ENCODE peak calls at places on chromosome 14, in seven cellular contexts. One of them, this sample, is unnamed.

GRCh38 chr14:34059037-34059924 is 108.4 kb upstream of the EGLN3 start:
- DNase-seq in ACHN: no peak
- DNase-seq in stimulated activated CD4-positive, alpha-beta T cell treated with anti-CD3 and anti-CD28 coated beads, Interleukin-2, amount 100 ng/mL, for 24 hours: no peak
- DNase-seq in heart right ventricle: no peak
- DNase-seq in M059J: peak
- DNase-seq in nephron progenitor cell: no peak
- DNase-seq in activated B cell treated with CpG ODN at 0.5 μM for 24 hours: no peak
- DNase-seq in this sample: no peak

GRCh38 chr14:59190372-59190771 is 1.9 kb downstream of the DAAM1 start:
- DNase-seq in heart right ventricle: no peak
- DNase-seq in stimulated activated CD4-positive, alpha-beta T cell treated with anti-CD3 and anti-CD28 coated beads, Interleukin-2, amount 100 ng/mL, for 24 hours: no peak
- DNase-seq in M059J: peak
- DNase-seq in activated B cell treated with CpG ODN at 0.5 μM for 24 hours: no peak
- DNase-seq in nephron progenitor cell: peak
- DNase-seq in ACHN: peak
- DNase-seq in this sample: peak

GRCh38 chr14:54259821-54260220 is 137.0 kb upstream of the CDKN3 start:
- DNase-seq in heart right ventricle: no peak
- DNase-seq in M059J: peak
- DNase-seq in ACHN: no peak
- DNase-seq in activated B cell treated with CpG ODN at 0.5 μM for 24 hours: no peak
- DNase-seq in nephron progenitor cell: no peak
- DNase-seq in stimulated activated CD4-positive, alpha-beta T cell treated with anti-CD3 and anti-CD28 coated beads, Interleukin-2, amount 100 ng/mL, for 24 hours: no peak
- DNase-seq in this sample: peak

GRCh38 chr14:50985124-50985815 is 41.0 kb upstream of the PYGL start:
- DNase-seq in ACHN: no peak
- DNase-seq in stimulated activated CD4-positive, alpha-beta T cell treated with anti-CD3 and anti-CD28 coated beads, Interleukin-2, amount 100 ng/mL, for 24 hours: no peak
- DNase-seq in nephron progenitor cell: no peak
- DNase-seq in activated B cell treated with CpG ODN at 0.5 μM for 24 hours: no peak
- DNase-seq in M059J: peak
- DNase-seq in heart right ventricle: no peak
- DNase-seq in this sample: no peak

GRCh38 chr14:87952307-87953094 is 40.5 kb downstream of the GALC start:
- DNase-seq in ACHN: no peak
- DNase-seq in stimulated activated CD4-positive, alpha-beta T cell treated with anti-CD3 and anti-CD28 coated beads, Interleukin-2, amount 100 ng/mL, for 24 hours: no peak
- DNase-seq in heart right ventricle: no peak
- DNase-seq in nephron progenitor cell: no peak
- DNase-seq in activated B cell treated with CpG ODN at 0.5 μM for 24 hours: no peak
- DNase-seq in M059J: no peak
- DNase-seq in this sample: no peak

GRCh38 chr14:34693228-34693939 is 21.0 kb downstream of the CFL2 start:
- DNase-seq in ACHN: peak
- DNase-seq in stimulated activated CD4-positive, alpha-beta T cell treated with anti-CD3 and anti-CD28 coated beads, Interleukin-2, amount 100 ng/mL, for 24 hours: peak
- DNase-seq in heart right ventricle: no peak
- DNase-seq in M059J: peak
- DNase-seq in activated B cell treated with CpG ODN at 0.5 μM for 24 hours: no peak
- DNase-seq in nephron progenitor cell: peak
- DNase-seq in this sample: no peak

GRCh38 chr14:61147898-61148549 is 133.1 kb downstream of the TMEM30B start:
- DNase-seq in M059J: peak
- DNase-seq in activated B cell treated with CpG ODN at 0.5 μM for 24 hours: no peak
- DNase-seq in nephron progenitor cell: no peak
- DNase-seq in stimulated activated CD4-positive, alpha-beta T cell treated with anti-CD3 and anti-CD28 coated beads, Interleukin-2, amount 100 ng/mL, for 24 hours: no peak
- DNase-seq in ACHN: peak
- DNase-seq in heart right ventricle: peak
- DNase-seq in this sample: peak

GRCh38 chr14:69693823-69694729 is 72.9 kb upstream of the SRSF5 start:
- DNase-seq in M059J: no peak
- DNase-seq in activated B cell treated with CpG ODN at 0.5 μM for 24 hours: no peak
- DNase-seq in nephron progenitor cell: no peak
- DNase-seq in stimulated activated CD4-positive, alpha-beta T cell treated with anti-CD3 and anti-CD28 coated beads, Interleukin-2, amount 100 ng/mL, for 24 hours: no peak
- DNase-seq in ACHN: no peak
- DNase-seq in heart right ventricle: no peak
- DNase-seq in this sample: peak

GRCh38 chr14:106605548-106606448 is 1079.4 kb downstream of the TMEM121 start:
- DNase-seq in heart right ventricle: peak
- DNase-seq in stimulated activated CD4-positive, alpha-beta T cell treated with anti-CD3 and anti-CD28 coated beads, Interleukin-2, amount 100 ng/mL, for 24 hours: peak
- DNase-seq in ACHN: no peak
- DNase-seq in nephron progenitor cell: no peak
- DNase-seq in activated B cell treated with CpG ODN at 0.5 μM for 24 hours: peak
- DNase-seq in M059J: peak
- DNase-seq in this sample: no peak

GRCh38 chr14:73503648-73504047 is 12.9 kb downstream of the RIOX1 start:
- DNase-seq in M059J: peak
- DNase-seq in nephron progenitor cell: no peak
- DNase-seq in stimulated activated CD4-positive, alpha-beta T cell treated with anti-CD3 and anti-CD28 coated beads, Interleukin-2, amount 100 ng/mL, for 24 hours: no peak
- DNase-seq in ACHN: no peak
- DNase-seq in heart right ventricle: no peak
- DNase-seq in activated B cell treated with CpG ODN at 0.5 μM for 24 hours: no peak
- DNase-seq in this sample: no peak

GRCh38 chr14:55240526-55241178 is 30.6 kb upstream of the FBXO34 start:
- DNase-seq in activated B cell treated with CpG ODN at 0.5 μM for 24 hours: no peak
- DNase-seq in heart right ventricle: peak
- DNase-seq in ACHN: no peak
- DNase-seq in nephron progenitor cell: peak
- DNase-seq in M059J: no peak
- DNase-seq in stimulated activated CD4-positive, alpha-beta T cell treated with anti-CD3 and anti-CD28 coated beads, Interleukin-2, amount 100 ng/mL, for 24 hours: no peak
- DNase-seq in this sample: peak

GRCh38 chr14:86961106-86961716 is 1031.8 kb downstream of the GALC start:
- DNase-seq in stimulated activated CD4-positive, alpha-beta T cell treated with anti-CD3 and anti-CD28 coated beads, Interleukin-2, amount 100 ng/mL, for 24 hours: no peak
- DNase-seq in heart right ventricle: no peak
- DNase-seq in activated B cell treated with CpG ODN at 0.5 μM for 24 hours: no peak
- DNase-seq in ACHN: no peak
- DNase-seq in nephron progenitor cell: no peak
- DNase-seq in M059J: no peak
- DNase-seq in this sample: no peak

GRCh38 chr14:75543786-75544185 is 21.5 kb downstream of the BATF start:
- DNase-seq in heart right ventricle: no peak
- DNase-seq in M059J: no peak
- DNase-seq in stimulated activated CD4-positive, alpha-beta T cell treated with anti-CD3 and anti-CD28 coated beads, Interleukin-2, amount 100 ng/mL, for 24 hours: no peak
- DNase-seq in nephron progenitor cell: no peak
- DNase-seq in activated B cell treated with CpG ODN at 0.5 μM for 24 hours: no peak
- DNase-seq in ACHN: no peak
- DNase-seq in this sample: no peak

GRCh38 chr14:89378119-89378518 is 38.9 kb downstream of the FOXN3 start:
- DNase-seq in ACHN: no peak
- DNase-seq in nephron progenitor cell: no peak
- DNase-seq in M059J: peak
- DNase-seq in stimulated activated CD4-positive, alpha-beta T cell treated with anti-CD3 and anti-CD28 coated beads, Interleukin-2, amount 100 ng/mL, for 24 hours: peak
- DNase-seq in activated B cell treated with CpG ODN at 0.5 μM for 24 hours: no peak
- DNase-seq in heart right ventricle: no peak
- DNase-seq in this sample: peak

GRCh38 chr14:21686468-21686867 is 12.8 kb upstream of the OR4E1 start:
- DNase-seq in stimulated activated CD4-positive, alpha-beta T cell treated with anti-CD3 and anti-CD28 coated beads, Interleukin-2, amount 100 ng/mL, for 24 hours: no peak
- DNase-seq in heart right ventricle: no peak
- DNase-seq in nephron progenitor cell: no peak
- DNase-seq in M059J: no peak
- DNase-seq in ACHN: no peak
- DNase-seq in activated B cell treated with CpG ODN at 0.5 μM for 24 hours: no peak
- DNase-seq in this sample: no peak

GRCh38 chr14:102445066-102445465 is 64.5 kb downstream of the ANKRD9 start:
- DNase-seq in M059J: no peak
- DNase-seq in heart right ventricle: no peak
- DNase-seq in ACHN: no peak
- DNase-seq in stimulated activated CD4-positive, alpha-beta T cell treated with anti-CD3 and anti-CD28 coated beads, Interleukin-2, amount 100 ng/mL, for 24 hours: no peak
- DNase-seq in nephron progenitor cell: no peak
- DNase-seq in activated B cell treated with CpG ODN at 0.5 μM for 24 hours: no peak
- DNase-seq in this sample: no peak

GRCh38 chr14:66104486-66104885 is 381.7 kb upstream of the CCDC196 start:
- DNase-seq in heart right ventricle: no peak
- DNase-seq in ACHN: no peak
- DNase-seq in nephron progenitor cell: peak
- DNase-seq in stimulated activated CD4-positive, alpha-beta T cell treated with anti-CD3 and anti-CD28 coated beads, Interleukin-2, amount 100 ng/mL, for 24 hours: no peak
- DNase-seq in M059J: no peak
- DNase-seq in activated B cell treated with CpG ODN at 0.5 μM for 24 hours: no peak
- DNase-seq in this sample: no peak

GRCh38 chr14:80427101-80427500 is 215.8 kb upstream of the DIO2 start:
- DNase-seq in nephron progenitor cell: no peak
- DNase-seq in ACHN: no peak
- DNase-seq in heart right ventricle: no peak
- DNase-seq in activated B cell treated with CpG ODN at 0.5 μM for 24 hours: no peak
- DNase-seq in M059J: peak
- DNase-seq in stimulated activated CD4-positive, alpha-beta T cell treated with anti-CD3 and anti-CD28 coated beads, Interleukin-2, amount 100 ng/mL, for 24 hours: no peak
- DNase-seq in this sample: no peak

This sample was measured in renal cortical epithelial cell.